ENCODE peak calls at places on chromosomes 16 and 17, in seven cellular contexts. One of them, this sample, is unnamed.

GRCh38 chr17:72560303-72561247 is 439.8 kb downstream of the SOX9 start:
- DNase-seq in Caco-2: peak
- DNase-seq in Panc1: no peak
- DNase-seq in lower lobe of right lung: peak
- DNase-seq in fibroblast of pulmonary artery: peak
- DNase-seq in RWPE2: no peak
- DNase-seq in SK-N-SH: peak
- DNase-seq in this sample: peak

GRCh38 chr16:50265260-50265659 is 1.1 kb upstream of the ADCY7 start:
- DNase-seq in lower lobe of right lung: no peak
- DNase-seq in Caco-2: no peak
- DNase-seq in fibroblast of pulmonary artery: no peak
- DNase-seq in RWPE2: peak
- DNase-seq in SK-N-SH: peak
- DNase-seq in Panc1: no peak
- DNase-seq in this sample: peak

GRCh38 chr17:80970044-80970761 is 21.4 kb upstream of the CHMP6 start:
- DNase-seq in fibroblast of pulmonary artery: peak
- DNase-seq in Panc1: peak
- DNase-seq in lower lobe of right lung: peak
- DNase-seq in RWPE2: no peak
- DNase-seq in Caco-2: peak
- DNase-seq in SK-N-SH: peak
- DNase-seq in this sample: peak

GRCh38 chr16:84830765-84831384 is 11.1 kb downstream of the CRISPLD2 start:
- DNase-seq in SK-N-SH: no peak
- DNase-seq in RWPE2: no peak
- DNase-seq in Caco-2: no peak
- DNase-seq in lower lobe of right lung: no peak
- DNase-seq in Panc1: no peak
- DNase-seq in fibroblast of pulmonary artery: no peak
- DNase-seq in this sample: no peak

GRCh38 chr16:7392206-7392605 is 59.6 kb downstream of the RBFOX1 start:
- DNase-seq in lower lobe of right lung: no peak
- DNase-seq in Panc1: no peak
- DNase-seq in Caco-2: no peak
- DNase-seq in fibroblast of pulmonary artery: no peak
- DNase-seq in RWPE2: no peak
- DNase-seq in SK-N-SH: no peak
- DNase-seq in this sample: no peak

GRCh38 chr16:47470810-47471209 is 9.7 kb downstream of the PHKB start:
- DNase-seq in fibroblast of pulmonary artery: no peak
- DNase-seq in Panc1: no peak
- DNase-seq in SK-N-SH: no peak
- DNase-seq in lower lobe of right lung: no peak
- DNase-seq in Caco-2: no peak
- DNase-seq in RWPE2: no peak
- DNase-seq in this sample: no peak

GRCh38 chr17:29238133-29238850 is 8.4 kb upstream of the CRYBA1 start:
- DNase-seq in Caco-2: no peak
- DNase-seq in fibroblast of pulmonary artery: peak
- DNase-seq in SK-N-SH: no peak
- DNase-seq in Panc1: no peak
- DNase-seq in lower lobe of right lung: no peak
- DNase-seq in RWPE2: no peak
- DNase-seq in this sample: no peak

GRCh38 chr17:17073627-17074521 is 31.6 kb downstream of the MPRIP start:
- DNase-seq in RWPE2: peak
- DNase-seq in Caco-2: no peak
- DNase-seq in SK-N-SH: no peak
- DNase-seq in lower lobe of right lung: peak
- DNase-seq in Panc1: no peak
- DNase-seq in fibroblast of pulmonary artery: no peak
- DNase-seq in this sample: peak

GRCh38 chr17:61265397-61265796 is 134.2 kb upstream of the TBX2 start:
- DNase-seq in SK-N-SH: no peak
- DNase-seq in Caco-2: no peak
- DNase-seq in RWPE2: no peak
- DNase-seq in Panc1: no peak
- DNase-seq in lower lobe of right lung: no peak
- DNase-seq in fibroblast of pulmonary artery: no peak
- DNase-seq in this sample: no peak

GRCh38 chr17:16215002-16215272 is 397 bp downstream of the NCOR1 start:
- DNase-seq in RWPE2: peak
- DNase-seq in Panc1: no peak
- DNase-seq in SK-N-SH: peak
- DNase-seq in Caco-2: peak
- DNase-seq in lower lobe of right lung: peak
- DNase-seq in fibroblast of pulmonary artery: peak
- DNase-seq in this sample: peak

GRCh38 chr17:63278731-63279442 is 167.2 kb downstream of the CYB561 start:
- DNase-seq in RWPE2: no peak
- DNase-seq in fibroblast of pulmonary artery: no peak
- DNase-seq in SK-N-SH: no peak
- DNase-seq in Panc1: no peak
- DNase-seq in Caco-2: no peak
- DNase-seq in lower lobe of right lung: no peak
- DNase-seq in this sample: no peak

GRCh38 chr17:61490540-61490975 is 38.3 kb downstream of the TBX4 start:
- DNase-seq in lower lobe of right lung: no peak
- DNase-seq in Panc1: no peak
- DNase-seq in Caco-2: peak
- DNase-seq in SK-N-SH: no peak
- DNase-seq in RWPE2: no peak
- DNase-seq in fibroblast of pulmonary artery: peak
- DNase-seq in this sample: no peak

GRCh38 chr17:30344283-30345088 is 10.6 kb upstream of the TMIGD1 start:
- DNase-seq in Caco-2: peak
- DNase-seq in RWPE2: no peak
- DNase-seq in SK-N-SH: peak
- DNase-seq in fibroblast of pulmonary artery: peak
- DNase-seq in Panc1: no peak
- DNase-seq in lower lobe of right lung: peak
- DNase-seq in this sample: peak

GRCh38 chr17:29291163-29291752 is 2.7 kb downstream of the NUFIP2 start:
- DNase-seq in lower lobe of right lung: no peak
- DNase-seq in RWPE2: no peak
- DNase-seq in SK-N-SH: peak
- DNase-seq in fibroblast of pulmonary artery: peak
- DNase-seq in Panc1: peak
- DNase-seq in Caco-2: no peak
- DNase-seq in this sample: no peak

GRCh38 chr17:82947051-82947991 is 107.5 kb upstream of the ZNF750 start:
- DNase-seq in lower lobe of right lung: peak
- DNase-seq in RWPE2: peak
- DNase-seq in fibroblast of pulmonary artery: no peak
- DNase-seq in Panc1: no peak
- DNase-seq in SK-N-SH: no peak
- DNase-seq in Caco-2: peak
- DNase-seq in this sample: peak

GRCh38 chr17:37212184-37212583 is 163.6 kb upstream of the C17orf78 start:
- DNase-seq in Caco-2: no peak
- DNase-seq in RWPE2: no peak
- DNase-seq in SK-N-SH: no peak
- DNase-seq in lower lobe of right lung: no peak
- DNase-seq in Panc1: no peak
- DNase-seq in fibroblast of pulmonary artery: peak
- DNase-seq in this sample: no peak

DNA sequence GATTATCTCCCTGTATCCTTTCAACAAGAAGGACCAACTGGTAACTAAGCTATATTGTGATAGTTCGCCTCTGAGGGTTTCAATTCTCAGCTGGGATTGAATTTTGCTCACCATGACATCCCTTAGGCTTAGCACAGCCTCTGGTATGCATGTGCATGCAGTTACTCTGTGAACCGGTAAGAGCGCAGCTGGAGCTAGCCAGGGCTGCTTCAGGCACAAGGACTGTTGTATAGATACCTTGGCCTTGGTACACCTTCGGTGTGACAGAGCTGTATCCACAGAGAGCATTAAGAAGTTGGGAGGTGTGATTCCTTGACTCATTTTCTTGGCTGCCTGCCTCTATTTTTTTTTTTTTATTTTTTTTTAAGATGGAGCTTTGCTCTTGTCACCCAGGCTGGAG is 2.3 kb upstream of the NUTF2 start:
- DNase-seq in Caco-2: no peak
- DNase-seq in fibroblast of pulmonary artery: peak
- DNase-seq in lower lobe of right lung: no peak
- DNase-seq in Panc1: no peak
- DNase-seq in RWPE2: no peak
- DNase-seq in SK-N-SH: no peak
- DNase-seq in this sample: no peak
- TF ChIP-seq CTCF in Caco-2: no peak
- TF ChIP-seq CTCF in fibroblast of pulmonary artery: peak
- TF ChIP-seq CTCF in lower lobe of right lung: no peak
- TF ChIP-seq CTCF in Panc1: no peak
- TF ChIP-seq CTCF in RWPE2: no peak
- TF ChIP-seq CTCF in SK-N-SH: no peak
- TF ChIP-seq CTCF in this sample: no peak

GRCh38 chr17:49841548-49841947 is 6.3 kb downstream of the TAC4 start:
- DNase-seq in RWPE2: no peak
- DNase-seq in Panc1: no peak
- DNase-seq in lower lobe of right lung: no peak
- DNase-seq in SK-N-SH: no peak
- DNase-seq in fibroblast of pulmonary artery: no peak
- DNase-seq in Caco-2: no peak
- DNase-seq in this sample: no peak

GRCh38 chr17:49846938-49847712 is 744 bp downstream of the TAC4 start:
- DNase-seq in lower lobe of right lung: no peak
- DNase-seq in fibroblast of pulmonary artery: no peak
- DNase-seq in RWPE2: no peak
- DNase-seq in Caco-2: no peak
- DNase-seq in SK-N-SH: no peak
- DNase-seq in Panc1: no peak
- DNase-seq in this sample: no peak

GRCh38 chr17:49845210-49845782 is 2.6 kb downstream of the TAC4 start:
- DNase-seq in Caco-2: no peak
- DNase-seq in RWPE2: no peak
- DNase-seq in fibroblast of pulmonary artery: no peak
- DNase-seq in Panc1: no peak
- DNase-seq in lower lobe of right lung: no peak
- DNase-seq in SK-N-SH: no peak
- DNase-seq in this sample: no peak

GRCh38 chr17:49842846-49843245 is 5.0 kb downstream of the TAC4 start:
- DNase-seq in Panc1: no peak
- DNase-seq in RWPE2: no peak
- DNase-seq in Caco-2: no peak
- DNase-seq in SK-N-SH: no peak
- DNase-seq in lower lobe of right lung: no peak
- DNase-seq in fibroblast of pulmonary artery: no peak
- DNase-seq in this sample: no peak

GRCh38 chr17:49843774-49844350 is 4.0 kb downstream of the TAC4 start:
- DNase-seq in SK-N-SH: no peak
- DNase-seq in Panc1: no peak
- DNase-seq in Caco-2: peak
- DNase-seq in fibroblast of pulmonary artery: peak
- DNase-seq in lower lobe of right lung: no peak
- DNase-seq in RWPE2: no peak
- DNase-seq in this sample: peak
- TF ChIP-seq CTCF in SK-N-SH: peak
- TF ChIP-seq CTCF in Panc1: peak
- TF ChIP-seq CTCF in Caco-2: peak
- TF ChIP-seq CTCF in fibroblast of pulmonary artery: peak
- TF ChIP-seq CTCF in lower lobe of right lung: peak
- TF ChIP-seq CTCF in RWPE2: peak
- TF ChIP-seq CTCF in this sample: no peak

GRCh38 chr16:19168173-19169080 is at the start of gene SYT17:
- DNase-seq in Caco-2: no peak
- DNase-seq in Panc1: no peak
- DNase-seq in lower lobe of right lung: peak
- DNase-seq in RWPE2: no peak
- DNase-seq in SK-N-SH: peak
- DNase-seq in fibroblast of pulmonary artery: no peak
- DNase-seq in this sample: peak
- TF ChIP-seq CTCF in Caco-2: no peak
- TF ChIP-seq CTCF in Panc1: no peak
- TF ChIP-seq CTCF in lower lobe of right lung: no peak
- TF ChIP-seq CTCF in RWPE2: no peak
- TF ChIP-seq CTCF in SK-N-SH: no peak
- TF ChIP-seq CTCF in fibroblast of pulmonary artery: no peak
- TF ChIP-seq CTCF in this sample: no peak

GRCh38 chr16:1347286-1347855 is 4.3 kb downstream of the TSR3 start:
- DNase-seq in RWPE2: no peak
- DNase-seq in Panc1: no peak
- DNase-seq in lower lobe of right lung: no peak
- DNase-seq in fibroblast of pulmonary artery: no peak
- DNase-seq in Caco-2: no peak
- DNase-seq in SK-N-SH: no peak
- DNase-seq in this sample: no peak

GRCh38 chr16:1345651-1346421 is 5.8 kb downstream of the TSR3 start:
- DNase-seq in SK-N-SH: no peak
- DNase-seq in RWPE2: no peak
- DNase-seq in fibroblast of pulmonary artery: no peak
- DNase-seq in Caco-2: no peak
- DNase-seq in Panc1: no peak
- DNase-seq in lower lobe of right lung: no peak
- DNase-seq in this sample: no peak

GRCh38 chr16:1347962-1348361 is 3.7 kb downstream of the TSR3 start:
- DNase-seq in RWPE2: no peak
- DNase-seq in lower lobe of right lung: no peak
- DNase-seq in Caco-2: no peak
- DNase-seq in Panc1: no peak
- DNase-seq in SK-N-SH: no peak
- DNase-seq in fibroblast of pulmonary artery: no peak
- DNase-seq in this sample: no peak

GRCh38 chr16:1345087-1345486 is 6.6 kb downstream of the TSR3 start:
- DNase-seq in lower lobe of right lung: no peak
- DNase-seq in SK-N-SH: no peak
- DNase-seq in Caco-2: no peak
- DNase-seq in fibroblast of pulmonary artery: no peak
- DNase-seq in RWPE2: no peak
- DNase-seq in Panc1: no peak
- DNase-seq in this sample: no peak

DNA sequence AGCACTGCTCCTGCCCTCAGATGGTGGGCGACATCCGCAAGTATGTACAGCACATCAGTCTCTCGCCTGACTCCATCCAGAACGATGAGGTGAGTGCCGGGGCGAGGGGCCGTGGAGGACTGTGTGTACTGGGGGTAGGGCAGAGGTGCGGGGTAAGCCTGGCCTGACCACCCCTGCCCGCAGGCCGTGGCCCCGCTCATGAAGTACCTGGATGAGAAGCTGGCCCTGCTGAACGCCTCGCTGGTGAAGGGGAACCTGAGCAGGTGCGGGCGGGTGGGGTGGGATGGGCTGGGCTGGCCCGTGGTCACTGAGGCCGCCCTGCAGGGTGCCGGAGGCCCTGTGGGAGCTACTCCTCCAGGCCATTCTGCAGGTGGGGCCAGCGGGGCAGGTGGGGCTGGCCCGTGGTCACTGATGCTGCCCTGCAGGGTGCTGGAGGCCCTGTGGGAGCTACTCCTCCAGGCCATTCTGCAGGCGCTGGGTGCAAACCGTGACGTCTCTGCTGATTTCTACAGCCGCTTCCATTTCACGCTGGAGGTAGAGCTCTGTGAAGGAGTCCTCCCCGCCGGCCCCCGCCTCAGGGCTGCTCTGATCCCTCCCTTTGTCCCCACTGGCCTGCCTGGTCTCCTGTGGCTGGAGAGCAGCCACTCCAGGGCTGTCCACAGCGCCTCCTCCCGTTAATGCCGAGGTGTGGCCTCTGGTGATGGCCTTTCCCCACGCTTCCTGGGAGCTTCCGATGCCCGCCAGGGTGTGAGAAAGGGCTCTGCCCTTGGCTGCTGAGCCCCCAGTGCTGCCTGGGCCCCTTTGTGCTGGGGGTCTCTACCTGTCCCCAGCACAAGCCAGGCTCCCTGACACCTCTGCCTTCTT is 5.0 kb downstream of the TSR3 start:
- DNase-seq in Panc1: no peak
- DNase-seq in Caco-2: no peak
- DNase-seq in SK-N-SH: peak
- DNase-seq in RWPE2: no peak
- DNase-seq in lower lobe of right lung: no peak
- DNase-seq in fibroblast of pulmonary artery: no peak
- DNase-seq in this sample: no peak
- TF ChIP-seq CTCF in Panc1: peak
- TF ChIP-seq CTCF in Caco-2: no peak
- TF ChIP-seq CTCF in SK-N-SH: peak
- TF ChIP-seq CTCF in RWPE2: no peak
- TF ChIP-seq CTCF in lower lobe of right lung: no peak
- TF ChIP-seq CTCF in fibroblast of pulmonary artery: no peak
- TF ChIP-seq CTCF in this sample: no peak